ENCODE peak calls at places on chromosomes 2 and 18, in nine cellular contexts. One of them, this sample, is unnamed.

GRCh38 chr2:15117409-15118030 is 443.6 kb downstream of the NBAS start:
- DNase-seq in ovary: no peak
- DNase-seq in HT1080: no peak
- DNase-seq in left lung: no peak
- DNase-seq in T1000: no peak
- DNase-seq in HCEC 1CT: no peak
- DNase-seq in WTC11: no peak
- DNase-seq in COR-L47: no peak
- DNase-seq in activated naive CD4-positive, alpha-beta T cell treated with anti-CD3 and anti-CD28 coated beads, Interleukin-2, amount 10 ng/mL, durations not matched to agents 7 days and 5 days: no peak
- DNase-seq in this sample: no peak

GRCh38 chr2:227510620-227510958 is 38.6 kb downstream of the AGFG1 start:
- DNase-seq in ovary: no peak
- DNase-seq in activated naive CD4-positive, alpha-beta T cell treated with anti-CD3 and anti-CD28 coated beads, Interleukin-2, amount 10 ng/mL, durations not matched to agents 7 days and 5 days: no peak
- DNase-seq in T1000: no peak
- DNase-seq in WTC11: no peak
- DNase-seq in COR-L47: no peak
- DNase-seq in left lung: no peak
- DNase-seq in HCEC 1CT: no peak
- DNase-seq in HT1080: no peak
- DNase-seq in this sample: no peak

GRCh38 chr2:152497481-152498052 is 162.6 kb downstream of the FMNL2 start:
- DNase-seq in T1000: no peak
- DNase-seq in ovary: no peak
- DNase-seq in activated naive CD4-positive, alpha-beta T cell treated with anti-CD3 and anti-CD28 coated beads, Interleukin-2, amount 10 ng/mL, durations not matched to agents 7 days and 5 days: no peak
- DNase-seq in COR-L47: no peak
- DNase-seq in HT1080: peak
- DNase-seq in left lung: no peak
- DNase-seq in WTC11: no peak
- DNase-seq in HCEC 1CT: peak
- DNase-seq in this sample: no peak

GRCh38 chr2:127365211-127365643 is 22.5 kb downstream of the MAP3K2 start:
- DNase-seq in HT1080: no peak
- DNase-seq in activated naive CD4-positive, alpha-beta T cell treated with anti-CD3 and anti-CD28 coated beads, Interleukin-2, amount 10 ng/mL, durations not matched to agents 7 days and 5 days: no peak
- DNase-seq in T1000: no peak
- DNase-seq in left lung: no peak
- DNase-seq in HCEC 1CT: no peak
- DNase-seq in COR-L47: no peak
- DNase-seq in WTC11: no peak
- DNase-seq in ovary: no peak
- DNase-seq in this sample: no peak

GRCh38 chr2:127084611-127085031 is 22.3 kb downstream of the BIN1 start:
- DNase-seq in ovary: no peak
- DNase-seq in HT1080: peak
- DNase-seq in activated naive CD4-positive, alpha-beta T cell treated with anti-CD3 and anti-CD28 coated beads, Interleukin-2, amount 10 ng/mL, durations not matched to agents 7 days and 5 days: peak
- DNase-seq in WTC11: no peak
- DNase-seq in HCEC 1CT: no peak
- DNase-seq in left lung: no peak
- DNase-seq in COR-L47: no peak
- DNase-seq in T1000: no peak
- DNase-seq in this sample: no peak

GRCh38 chr2:237026981-237027711 is 58.5 kb upstream of the COPS8 start:
- DNase-seq in WTC11: peak
- DNase-seq in COR-L47: no peak
- DNase-seq in T1000: peak
- DNase-seq in ovary: peak
- DNase-seq in left lung: peak
- DNase-seq in activated naive CD4-positive, alpha-beta T cell treated with anti-CD3 and anti-CD28 coated beads, Interleukin-2, amount 10 ng/mL, durations not matched to agents 7 days and 5 days: peak
- DNase-seq in HT1080: peak
- DNase-seq in HCEC 1CT: peak
- DNase-seq in this sample: peak

GRCh38 chr18:74478876-74479275 is 17.3 kb upstream of the CNDP2 start:
- DNase-seq in COR-L47: no peak
- DNase-seq in activated naive CD4-positive, alpha-beta T cell treated with anti-CD3 and anti-CD28 coated beads, Interleukin-2, amount 10 ng/mL, durations not matched to agents 7 days and 5 days: no peak
- DNase-seq in HCEC 1CT: no peak
- DNase-seq in left lung: no peak
- DNase-seq in T1000: no peak
- DNase-seq in ovary: no peak
- DNase-seq in HT1080: no peak
- DNase-seq in WTC11: no peak
- DNase-seq in this sample: no peak

GRCh38 chr18:34627138-34627920 is 82.8 kb upstream of the DTNA start:
- DNase-seq in activated naive CD4-positive, alpha-beta T cell treated with anti-CD3 and anti-CD28 coated beads, Interleukin-2, amount 10 ng/mL, durations not matched to agents 7 days and 5 days: no peak
- DNase-seq in WTC11: no peak
- DNase-seq in T1000: no peak
- DNase-seq in HCEC 1CT: no peak
- DNase-seq in left lung: no peak
- DNase-seq in ovary: no peak
- DNase-seq in HT1080: no peak
- DNase-seq in COR-L47: no peak
- DNase-seq in this sample: no peak

GRCh38 chr2:96633641-96634040 is 4.5 kb downstream of the KANSL3 start:
- DNase-seq in HT1080: no peak
- DNase-seq in WTC11: no peak
- DNase-seq in activated naive CD4-positive, alpha-beta T cell treated with anti-CD3 and anti-CD28 coated beads, Interleukin-2, amount 10 ng/mL, durations not matched to agents 7 days and 5 days: no peak
- DNase-seq in COR-L47: no peak
- DNase-seq in T1000: no peak
- DNase-seq in ovary: no peak
- DNase-seq in left lung: no peak
- DNase-seq in HCEC 1CT: no peak
- DNase-seq in this sample: no peak

GRCh38 chr2:178397002-178397605 is 53.9 kb downstream of the PRKRA start:
- DNase-seq in left lung: no peak
- DNase-seq in activated naive CD4-positive, alpha-beta T cell treated with anti-CD3 and anti-CD28 coated beads, Interleukin-2, amount 10 ng/mL, durations not matched to agents 7 days and 5 days: no peak
- DNase-seq in WTC11: no peak
- DNase-seq in HT1080: peak
- DNase-seq in COR-L47: peak
- DNase-seq in HCEC 1CT: peak
- DNase-seq in T1000: no peak
- DNase-seq in ovary: no peak
- DNase-seq in this sample: peak

GRCh38 chr2:48510329-48510728 is 19.6 kb upstream of the STON1 start:
- DNase-seq in HCEC 1CT: peak
- DNase-seq in HT1080: no peak
- DNase-seq in T1000: no peak
- DNase-seq in ovary: no peak
- DNase-seq in left lung: no peak
- DNase-seq in COR-L47: no peak
- DNase-seq in WTC11: no peak
- DNase-seq in activated naive CD4-positive, alpha-beta T cell treated with anti-CD3 and anti-CD28 coated beads, Interleukin-2, amount 10 ng/mL, durations not matched to agents 7 days and 5 days: no peak
- DNase-seq in this sample: no peak

GRCh38 chr2:208466133-208466919 is 59.7 kb downstream of the PTH2R start:
- DNase-seq in activated naive CD4-positive, alpha-beta T cell treated with anti-CD3 and anti-CD28 coated beads, Interleukin-2, amount 10 ng/mL, durations not matched to agents 7 days and 5 days: peak
- DNase-seq in COR-L47: peak
- DNase-seq in HT1080: peak
- DNase-seq in T1000: no peak
- DNase-seq in HCEC 1CT: peak
- DNase-seq in WTC11: peak
- DNase-seq in ovary: no peak
- DNase-seq in left lung: no peak
- DNase-seq in this sample: peak

GRCh38 chr18:43485565-43485964 is 208.3 kb upstream of the SYT4 start:
- DNase-seq in WTC11: no peak
- DNase-seq in T1000: no peak
- DNase-seq in left lung: no peak
- DNase-seq in HT1080: no peak
- DNase-seq in HCEC 1CT: no peak
- DNase-seq in activated naive CD4-positive, alpha-beta T cell treated with anti-CD3 and anti-CD28 coated beads, Interleukin-2, amount 10 ng/mL, durations not matched to agents 7 days and 5 days: no peak
- DNase-seq in ovary: no peak
- DNase-seq in COR-L47: no peak
- DNase-seq in this sample: no peak

GRCh38 chr2:12278217-12278755 is 438.4 kb upstream of the TRIB2 start:
- DNase-seq in HCEC 1CT: no peak
- DNase-seq in left lung: no peak
- DNase-seq in ovary: no peak
- DNase-seq in activated naive CD4-positive, alpha-beta T cell treated with anti-CD3 and anti-CD28 coated beads, Interleukin-2, amount 10 ng/mL, durations not matched to agents 7 days and 5 days: no peak
- DNase-seq in T1000: no peak
- DNase-seq in WTC11: no peak
- DNase-seq in HT1080: no peak
- DNase-seq in COR-L47: no peak
- DNase-seq in this sample: no peak

GRCh38 chr2:48433682-48434081 is 96.3 kb upstream of the STON1 start:
- DNase-seq in ovary: peak
- DNase-seq in HCEC 1CT: no peak
- DNase-seq in HT1080: no peak
- DNase-seq in left lung: no peak
- DNase-seq in WTC11: no peak
- DNase-seq in COR-L47: no peak
- DNase-seq in activated naive CD4-positive, alpha-beta T cell treated with anti-CD3 and anti-CD28 coated beads, Interleukin-2, amount 10 ng/mL, durations not matched to agents 7 days and 5 days: no peak
- DNase-seq in T1000: no peak
- DNase-seq in this sample: no peak

GRCh38 chr2:149994057-149994728 is 406.6 kb upstream of the MMADHC start:
- DNase-seq in activated naive CD4-positive, alpha-beta T cell treated with anti-CD3 and anti-CD28 coated beads, Interleukin-2, amount 10 ng/mL, durations not matched to agents 7 days and 5 days: no peak
- DNase-seq in left lung: no peak
- DNase-seq in ovary: no peak
- DNase-seq in WTC11: no peak
- DNase-seq in HT1080: peak
- DNase-seq in COR-L47: peak
- DNase-seq in HCEC 1CT: peak
- DNase-seq in T1000: peak
- DNase-seq in this sample: no peak

GRCh38 chr2:84214455-84214854 is 244.6 kb downstream of the SUCLG1 start:
- DNase-seq in HCEC 1CT: no peak
- DNase-seq in HT1080: no peak
- DNase-seq in T1000: no peak
- DNase-seq in WTC11: no peak
- DNase-seq in left lung: no peak
- DNase-seq in COR-L47: no peak
- DNase-seq in ovary: no peak
- DNase-seq in activated naive CD4-positive, alpha-beta T cell treated with anti-CD3 and anti-CD28 coated beads, Interleukin-2, amount 10 ng/mL, durations not matched to agents 7 days and 5 days: no peak
- DNase-seq in this sample: no peak

GRCh38 chr2:159807183-159808037 is 9.4 kb upstream of the CD302 start:
- DNase-seq in COR-L47: peak
- DNase-seq in HCEC 1CT: peak
- DNase-seq in ovary: peak
- DNase-seq in activated naive CD4-positive, alpha-beta T cell treated with anti-CD3 and anti-CD28 coated beads, Interleukin-2, amount 10 ng/mL, durations not matched to agents 7 days and 5 days: peak
- DNase-seq in left lung: no peak
- DNase-seq in HT1080: peak
- DNase-seq in T1000: peak
- DNase-seq in WTC11: peak
- DNase-seq in this sample: peak

GRCh38 chr2:149817206-149817605 is 229.6 kb upstream of the MMADHC start:
- DNase-seq in activated naive CD4-positive, alpha-beta T cell treated with anti-CD3 and anti-CD28 coated beads, Interleukin-2, amount 10 ng/mL, durations not matched to agents 7 days and 5 days: no peak
- DNase-seq in left lung: no peak
- DNase-seq in T1000: no peak
- DNase-seq in COR-L47: no peak
- DNase-seq in ovary: no peak
- DNase-seq in HCEC 1CT: no peak
- DNase-seq in WTC11: no peak
- DNase-seq in HT1080: no peak
- DNase-seq in this sample: no peak

GRCh38 chr18:43664487-43665008 is 387.3 kb upstream of the SYT4 start:
- DNase-seq in activated naive CD4-positive, alpha-beta T cell treated with anti-CD3 and anti-CD28 coated beads, Interleukin-2, amount 10 ng/mL, durations not matched to agents 7 days and 5 days: no peak
- DNase-seq in HT1080: no peak
- DNase-seq in T1000: no peak
- DNase-seq in ovary: no peak
- DNase-seq in left lung: no peak
- DNase-seq in HCEC 1CT: no peak
- DNase-seq in WTC11: no peak
- DNase-seq in COR-L47: no peak
- DNase-seq in this sample: no peak

GRCh38 chr2:205688417-205689200 is 6.3 kb downstream of the NRP2 start:
- DNase-seq in T1000: no peak
- DNase-seq in WTC11: no peak
- DNase-seq in ovary: peak
- DNase-seq in left lung: no peak
- DNase-seq in activated naive CD4-positive, alpha-beta T cell treated with anti-CD3 and anti-CD28 coated beads, Interleukin-2, amount 10 ng/mL, durations not matched to agents 7 days and 5 days: no peak
- DNase-seq in HT1080: peak
- DNase-seq in HCEC 1CT: no peak
- DNase-seq in COR-L47: no peak
- DNase-seq in this sample: no peak

GRCh38 chr18:26650310-26651285 is 102.2 kb upstream of the KCTD1 start:
- DNase-seq in HCEC 1CT: no peak
- DNase-seq in T1000: no peak
- DNase-seq in left lung: no peak
- DNase-seq in WTC11: no peak
- DNase-seq in COR-L47: no peak
- DNase-seq in ovary: no peak
- DNase-seq in HT1080: no peak
- DNase-seq in activated naive CD4-positive, alpha-beta T cell treated with anti-CD3 and anti-CD28 coated beads, Interleukin-2, amount 10 ng/mL, durations not matched to agents 7 days and 5 days: no peak
- DNase-seq in this sample: no peak

GRCh38 chr2:202267495-202267894 is 1.9 kb downstream of the NOP58 start:
- DNase-seq in ovary: no peak
- DNase-seq in COR-L47: no peak
- DNase-seq in activated naive CD4-positive, alpha-beta T cell treated with anti-CD3 and anti-CD28 coated beads, Interleukin-2, amount 10 ng/mL, durations not matched to agents 7 days and 5 days: peak
- DNase-seq in HT1080: no peak
- DNase-seq in HCEC 1CT: no peak
- DNase-seq in WTC11: no peak
- DNase-seq in left lung: no peak
- DNase-seq in T1000: no peak
- DNase-seq in this sample: no peak